ENCODE peak calls at places on chromosomes 12 and 14, in four cellular contexts. I, H, F and G are unnamed samples.

GRCh38 chr14:69005432-69006148 is 26.5 kb upstream of the ACTN1 start:
- DNase-seq in I (no peak), H (peak; percentile 57), F (no peak), G (no peak)

GRCh38 chr14:83217492-83217891 is 1683.8 kb upstream of the SEL1L start:
- DNase-seq in I (no peak), H (no peak), F (no peak), G (no peak)

GRCh38 chr14:65239897-65240296 is 137.6 kb upstream of the MAX start:
- DNase-seq in I (no peak), H (no peak), F (no peak), G (no peak)

GRCh38 chr14:65179918-65180724 is 77.8 kb upstream of the MAX start:
- DNase-seq in I (no peak), H (no peak), F (peak; percentile 94), G (no peak)

GRCh38 chr12:111074965-111075364 is 154.6 kb upstream of the MYL2 start:
- DNase-seq in I (no peak), H (no peak), F (no peak), G (no peak)

GRCh38 chr14:104894331-104895206 is 29.5 kb downstream of the CEP170B start:
- DNase-seq in I (no peak), H (no peak), F (no peak), G (no peak)

GRCh38 chr14:106652494-106652893 is 1126.1 kb downstream of the TMEM121 start:
- DNase-seq in I (no peak), H (no peak), F (peak; percentile 42), G (no peak)

GRCh38 chr14:90368946-90369721 is 27.7 kb upstream of the CALM1 start:
- DNase-seq in I (no peak), H (peak; percentile 73), F (no peak), G (no peak)

GRCh38 chr12:24600996-24601395 is 347.9 kb downstream of the BCAT1 start:
- DNase-seq in I (no peak), H (no peak), F (no peak), G (no peak)

DNA sequence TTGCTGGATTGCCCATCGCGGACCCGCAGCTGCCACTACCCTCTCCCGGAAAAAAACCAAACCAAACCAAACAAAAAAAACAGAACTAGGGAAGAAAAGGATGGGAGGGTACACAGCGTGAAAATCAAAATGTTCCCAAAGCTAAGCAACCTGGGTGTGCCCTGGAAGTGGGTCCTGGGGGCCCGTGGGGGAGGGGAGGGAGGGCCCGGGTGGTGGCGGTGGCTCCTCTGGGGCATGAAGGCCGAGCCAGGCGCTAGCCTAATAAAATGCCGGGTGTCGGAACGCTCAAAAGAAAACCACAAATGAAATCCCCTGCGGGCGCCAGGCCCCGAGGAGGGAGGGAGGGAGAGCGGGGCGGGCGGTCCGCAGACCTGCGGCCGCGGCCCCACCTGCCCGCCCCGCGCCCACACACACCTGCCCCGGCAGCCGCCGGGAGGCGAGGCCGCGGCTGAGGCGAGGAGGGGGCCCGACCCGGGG is 772 bp downstream of the HECTD4 start:
- DNase-seq in I (no peak), H (no peak), F (no peak), G (peak; percentile 45)
- TF ChIP-seq TARDBP in I (no peak), H (no peak), F (no peak), G (no peak)

GRCh38 chr12:107552263-107552662 is 133.3 kb upstream of the PWP1 start:
- DNase-seq in I (no peak), H (no peak), F (no peak), G (no peak)

GRCh38 chr12:107553211-107553765 is 132.3 kb upstream of the PWP1 start:
- DNase-seq in I (no peak), H (no peak), F (no peak), G (no peak)

GRCh38 chr12:107547421-107547820 is 138.2 kb upstream of the PWP1 start:
- DNase-seq in I (no peak), H (no peak), F (no peak), G (no peak)

GRCh38 chr12:107551434-107551833 is 134.2 kb upstream of the PWP1 start:
- DNase-seq in I (no peak), H (no peak), F (no peak), G (no peak)

DNA sequence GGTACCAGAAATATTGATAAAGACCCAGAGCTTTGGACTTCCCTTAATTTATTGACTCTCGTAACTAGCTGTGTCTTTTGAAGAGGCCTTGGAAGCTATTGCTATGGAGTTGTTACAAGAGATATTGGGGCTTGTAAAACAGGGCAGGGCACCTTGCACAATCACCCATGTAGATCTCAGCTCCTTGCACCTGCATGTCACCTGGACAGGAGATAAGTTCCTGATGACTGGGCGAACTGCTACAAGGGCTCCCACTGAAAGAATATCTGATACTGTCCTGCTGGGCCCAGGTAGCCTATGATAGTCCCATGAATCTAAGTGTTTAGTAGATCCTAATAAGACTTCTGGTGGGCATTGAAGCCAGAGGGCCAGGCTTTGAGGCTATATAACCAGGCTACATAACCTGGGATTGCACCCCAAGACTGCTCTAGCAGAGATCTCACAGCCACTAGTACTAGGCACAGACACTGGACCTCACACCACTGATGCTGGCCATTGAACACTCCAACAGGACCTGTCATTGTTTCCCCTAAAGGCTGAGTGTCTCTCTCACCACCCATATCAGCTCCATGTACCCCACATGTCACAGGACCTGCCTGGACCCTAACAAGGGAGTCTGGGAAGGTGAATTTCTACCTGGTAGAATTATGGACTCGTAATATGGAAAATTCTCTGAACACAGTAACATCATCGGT is 135.7 kb upstream of the PWP1 start:
- DNase-seq in I (no peak), H (no peak), F (no peak), G (no peak)
- TF ChIP-seq TARDBP in I (no peak), H (no peak), F (no peak), G (no peak)

DNA sequence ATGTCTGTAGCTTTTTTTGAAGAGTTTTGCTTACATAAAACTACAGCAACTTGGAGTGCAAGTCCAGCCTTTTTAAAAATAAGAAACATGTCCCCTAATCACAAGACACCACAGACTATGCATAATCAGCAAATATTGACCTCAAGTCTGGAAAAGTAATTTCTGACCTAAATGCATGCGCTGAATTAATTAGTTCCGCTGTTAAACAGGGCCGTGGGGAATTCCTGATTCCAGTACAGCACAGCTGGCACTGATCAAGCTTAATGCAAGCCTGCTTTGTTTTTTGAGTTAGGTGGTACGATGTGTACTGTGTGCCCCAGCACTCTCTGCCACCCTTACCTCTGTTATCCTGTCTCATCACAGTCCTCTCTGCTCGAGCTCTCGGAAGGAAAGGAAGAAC is 9.2 kb downstream of the MLH3 start:
- DNase-seq in I (no peak), H (no peak), F (no peak), G (no peak)
- TF ChIP-seq TARDBP in I (no peak), H (no peak), F (no peak), G (no peak)

DNA sequence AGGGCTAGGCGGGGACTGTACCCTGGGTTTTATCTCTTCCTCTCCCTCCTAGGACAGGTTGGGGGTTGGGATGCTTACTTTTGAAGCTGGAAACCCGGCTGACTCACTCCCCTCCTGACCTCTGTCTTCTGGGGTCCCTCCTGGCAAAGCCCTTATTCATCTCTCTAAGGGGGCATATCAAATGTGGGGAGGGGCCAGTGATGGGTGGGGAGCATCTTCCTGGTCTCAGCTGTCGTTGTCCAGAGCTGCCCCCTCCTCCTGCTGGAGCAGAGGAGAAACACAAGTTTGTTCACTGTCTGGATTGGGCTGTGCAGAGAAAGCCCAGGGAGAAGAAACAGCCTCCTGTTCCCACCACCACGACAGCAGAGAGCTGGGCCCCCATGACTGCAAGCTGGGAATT is 85.8 kb downstream of the TNFAIP2 start:
- DNase-seq in I (peak; percentile 31), H (no peak), F (no peak), G (no peak)
- TF ChIP-seq TARDBP in I (no peak), H (no peak), F (no peak), G (no peak)

GRCh38 chr12:127546721-127547505 is 720.1 kb upstream of the TMEM132C start:
- DNase-seq in I (no peak), H (no peak), F (no peak), G (no peak)

GRCh38 chr12:127555071-127555470 is 711.9 kb upstream of the TMEM132C start:
- DNase-seq in I (no peak), H (no peak), F (no peak), G (no peak)

GRCh38 chr12:127548123-127548553 is 718.8 kb upstream of the TMEM132C start:
- DNase-seq in I (no peak), H (no peak), F (no peak), G (no peak)

GRCh38 chr12:127552838-127553237 is 714.1 kb upstream of the TMEM132C start:
- DNase-seq in I (no peak), H (no peak), F (no peak), G (no peak)

DNA sequence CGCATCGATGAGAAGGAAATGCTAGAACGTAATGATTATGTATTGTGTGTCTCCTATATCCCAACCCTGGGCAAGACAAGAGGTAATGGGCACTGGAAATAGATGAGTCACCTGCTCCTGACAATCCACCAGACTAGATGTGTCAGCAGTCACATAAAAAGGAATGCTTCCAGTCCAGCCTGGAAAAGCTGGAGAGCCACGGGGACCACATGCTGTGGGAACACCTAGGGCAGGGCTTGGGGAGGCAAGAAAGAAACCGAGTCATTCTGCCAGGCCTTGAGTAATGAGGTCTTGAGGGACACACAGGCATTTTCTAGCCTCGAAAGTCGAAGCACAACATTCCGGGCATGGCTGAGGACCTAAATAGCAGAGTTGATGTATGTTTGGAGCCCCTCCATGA is 716.7 kb upstream of the TMEM132C start:
- DNase-seq in I (no peak), H (no peak), F (no peak), G (no peak)
- TF ChIP-seq TARDBP in I (no peak), H (no peak), F (no peak), G (no peak)

DNA sequence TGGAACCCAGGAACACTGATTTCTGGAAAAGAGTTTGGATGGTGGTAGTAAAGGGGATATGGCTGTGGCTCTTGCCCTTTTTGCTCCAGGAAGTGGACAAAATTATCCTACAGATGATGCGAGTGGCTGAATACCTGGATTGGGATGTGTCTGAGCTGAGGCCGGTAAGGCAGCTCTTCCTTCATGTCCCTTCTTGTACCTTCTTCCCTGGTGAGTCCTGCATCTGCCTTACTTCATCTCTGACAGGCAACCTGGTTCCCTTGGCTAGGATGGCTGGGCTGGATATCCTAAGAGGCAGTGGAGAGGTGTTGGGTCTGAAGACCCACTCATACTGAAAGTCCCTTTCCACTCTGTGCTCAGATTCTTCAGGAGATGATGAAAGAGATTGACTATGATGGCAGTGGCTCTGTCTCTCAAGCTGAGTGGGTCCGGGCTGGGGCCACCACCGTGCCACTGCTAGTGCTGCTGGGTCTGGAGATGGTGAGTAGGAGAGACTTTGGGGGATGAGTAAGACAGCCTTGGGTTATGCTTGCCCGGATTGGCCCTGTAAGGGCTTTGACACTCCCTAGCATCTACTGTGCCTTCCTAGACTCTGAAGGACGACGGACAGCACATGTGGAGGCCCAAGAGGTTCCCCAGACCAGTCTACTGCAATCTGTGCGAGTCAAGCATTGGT is 8.0 kb downstream of the DGKA start:
- DNase-seq in I (no peak), H (no peak), F (no peak), G (no peak)
- TF ChIP-seq TARDBP in I (no peak), H (no peak), F (no peak), G (no peak)

DNA sequence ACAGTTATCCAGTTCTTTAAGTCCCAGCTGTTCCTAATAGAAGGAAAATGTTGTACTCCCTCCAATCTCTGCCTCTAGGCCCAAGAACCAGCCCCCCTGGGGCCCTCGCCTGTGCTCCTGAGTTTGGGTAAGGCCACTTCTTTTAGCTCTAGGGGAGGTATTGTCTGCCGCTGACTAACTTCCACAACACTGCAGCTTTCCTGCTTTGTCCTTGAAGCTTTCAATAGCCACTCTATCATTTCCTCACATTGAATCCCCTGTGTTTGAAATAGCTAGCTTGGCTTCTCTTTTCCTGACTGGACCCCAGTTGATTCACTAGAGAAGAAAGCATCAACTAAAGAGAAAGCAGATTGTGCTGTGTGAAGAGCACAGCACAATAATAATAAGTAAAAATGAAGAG is 28.8 kb downstream of the KRT80 start:
- DNase-seq in I (no peak), H (no peak), F (no peak), G (no peak)
- TF ChIP-seq TARDBP in I (no peak), H (no peak), F (no peak), G (no peak)

GRCh38 chr14:53953828-53954550 is 2.6 kb downstream of the BMP4 start:
- DNase-seq in I (no peak), H (peak; percentile 24), F (no peak), G (peak; percentile 31)
- TF ChIP-seq TARDBP in I (no peak), H (no peak), F (no peak), G (no peak)